ENCODE peak calls at places on chromosomes 4 and X, in ten cellular contexts. One of them, this sample, is unnamed.

GRCh38 chr4:171130126-171130801 is 682.9 kb upstream of the GALNTL6 start:
- DNase-seq in astrocyte of the spinal cord: no peak
- DNase-seq in cardiac muscle cell: no peak
- DNase-seq in AG04450: no peak
- DNase-seq in IMR-90: no peak
- DNase-seq in spleen: no peak
- DNase-seq in fibroblast of lung: no peak
- DNase-seq in suprapubic skin: no peak
- DNase-seq in nephron progenitor cell: no peak
- DNase-seq in esophagus muscularis mucosa: no peak
- DNase-seq in this sample: no peak

GRCh38 chr4:4603067-4603466 is 61.2 kb upstream of the STX18 start:
- DNase-seq in astrocyte of the spinal cord: no peak
- DNase-seq in IMR-90: no peak
- DNase-seq in esophagus muscularis mucosa: no peak
- DNase-seq in nephron progenitor cell: no peak
- DNase-seq in spleen: no peak
- DNase-seq in cardiac muscle cell: peak
- DNase-seq in AG04450: no peak
- DNase-seq in suprapubic skin: no peak
- DNase-seq in fibroblast of lung: no peak
- DNase-seq in this sample: no peak

GRCh38 chrX:72297953-72298730 is 7.6 kb downstream of the CITED1 start:
- DNase-seq in spleen: no peak
- DNase-seq in astrocyte of the spinal cord: no peak
- DNase-seq in fibroblast of lung: no peak
- DNase-seq in esophagus muscularis mucosa: no peak
- DNase-seq in suprapubic skin: no peak
- DNase-seq in AG04450: no peak
- DNase-seq in nephron progenitor cell: no peak
- DNase-seq in IMR-90: no peak
- DNase-seq in cardiac muscle cell: peak
- DNase-seq in this sample: no peak

GRCh38 chrX:7068939-7069367 is 78.6 kb upstream of the STS start:
- DNase-seq in nephron progenitor cell: no peak
- DNase-seq in suprapubic skin: no peak
- DNase-seq in IMR-90: no peak
- DNase-seq in esophagus muscularis mucosa: no peak
- DNase-seq in astrocyte of the spinal cord: no peak
- DNase-seq in AG04450: no peak
- DNase-seq in spleen: no peak
- DNase-seq in fibroblast of lung: no peak
- DNase-seq in cardiac muscle cell: peak
- DNase-seq in this sample: no peak

GRCh38 chr4:71382569-71383560 is 44.0 kb downstream of the SLC4A4 start:
- DNase-seq in AG04450: no peak
- DNase-seq in cardiac muscle cell: no peak
- DNase-seq in IMR-90: peak
- DNase-seq in nephron progenitor cell: no peak
- DNase-seq in esophagus muscularis mucosa: no peak
- DNase-seq in suprapubic skin: no peak
- DNase-seq in fibroblast of lung: no peak
- DNase-seq in astrocyte of the spinal cord: no peak
- DNase-seq in spleen: no peak
- DNase-seq in this sample: no peak

GRCh38 chr4:68651932-68652331 is 18.5 kb downstream of the UGT2B15 start:
- DNase-seq in AG04450: no peak
- DNase-seq in IMR-90: no peak
- DNase-seq in fibroblast of lung: no peak
- DNase-seq in esophagus muscularis mucosa: no peak
- DNase-seq in cardiac muscle cell: no peak
- DNase-seq in suprapubic skin: no peak
- DNase-seq in spleen: no peak
- DNase-seq in nephron progenitor cell: no peak
- DNase-seq in astrocyte of the spinal cord: no peak
- DNase-seq in this sample: no peak

GRCh38 chr4:177485528-177485927 is 43.3 kb upstream of the AGA start:
- DNase-seq in cardiac muscle cell: peak
- DNase-seq in suprapubic skin: no peak
- DNase-seq in spleen: no peak
- DNase-seq in IMR-90: peak
- DNase-seq in nephron progenitor cell: no peak
- DNase-seq in fibroblast of lung: peak
- DNase-seq in AG04450: peak
- DNase-seq in astrocyte of the spinal cord: peak
- DNase-seq in esophagus muscularis mucosa: no peak
- DNase-seq in this sample: no peak

GRCh38 chr4:31089815-31090214 is 369.6 kb downstream of the PCDH7 start:
- DNase-seq in astrocyte of the spinal cord: peak
- DNase-seq in nephron progenitor cell: no peak
- DNase-seq in fibroblast of lung: peak
- DNase-seq in cardiac muscle cell: peak
- DNase-seq in AG04450: no peak
- DNase-seq in IMR-90: peak
- DNase-seq in esophagus muscularis mucosa: no peak
- DNase-seq in spleen: no peak
- DNase-seq in suprapubic skin: no peak
- DNase-seq in this sample: peak

GRCh38 chr4:151219938-151220337 is 57.0 kb upstream of the PRSS48 start:
- DNase-seq in spleen: no peak
- DNase-seq in IMR-90: no peak
- DNase-seq in esophagus muscularis mucosa: no peak
- DNase-seq in suprapubic skin: no peak
- DNase-seq in fibroblast of lung: no peak
- DNase-seq in nephron progenitor cell: no peak
- DNase-seq in cardiac muscle cell: no peak
- DNase-seq in AG04450: no peak
- DNase-seq in astrocyte of the spinal cord: no peak
- DNase-seq in this sample: no peak

GRCh38 chrX:44343412-44343942 is at the start of gene EFHC2:
- DNase-seq in suprapubic skin: no peak
- DNase-seq in fibroblast of lung: peak
- DNase-seq in astrocyte of the spinal cord: no peak
- DNase-seq in esophagus muscularis mucosa: no peak
- DNase-seq in nephron progenitor cell: peak
- DNase-seq in AG04450: no peak
- DNase-seq in IMR-90: no peak
- DNase-seq in spleen: peak
- DNase-seq in cardiac muscle cell: peak
- DNase-seq in this sample: no peak

GRCh38 chr4:5133201-5133600 is 81.9 kb downstream of the STK32B start:
- DNase-seq in fibroblast of lung: no peak
- DNase-seq in astrocyte of the spinal cord: no peak
- DNase-seq in cardiac muscle cell: no peak
- DNase-seq in AG04450: no peak
- DNase-seq in spleen: no peak
- DNase-seq in esophagus muscularis mucosa: no peak
- DNase-seq in suprapubic skin: no peak
- DNase-seq in nephron progenitor cell: no peak
- DNase-seq in IMR-90: no peak
- DNase-seq in this sample: no peak

GRCh38 chr4:7435411-7436095 is 823 bp upstream of the PSAPL1 start:
- DNase-seq in nephron progenitor cell: no peak
- DNase-seq in astrocyte of the spinal cord: no peak
- DNase-seq in spleen: no peak
- DNase-seq in IMR-90: no peak
- DNase-seq in fibroblast of lung: no peak
- DNase-seq in suprapubic skin: no peak
- DNase-seq in esophagus muscularis mucosa: no peak
- DNase-seq in AG04450: no peak
- DNase-seq in cardiac muscle cell: peak
- DNase-seq in this sample: no peak

GRCh38 chr4:6617246-6617645 is 23.2 kb upstream of the MRFAP1 start:
- DNase-seq in IMR-90: no peak
- DNase-seq in spleen: peak
- DNase-seq in nephron progenitor cell: no peak
- DNase-seq in suprapubic skin: no peak
- DNase-seq in AG04450: no peak
- DNase-seq in esophagus muscularis mucosa: no peak
- DNase-seq in fibroblast of lung: no peak
- DNase-seq in astrocyte of the spinal cord: no peak
- DNase-seq in cardiac muscle cell: no peak
- DNase-seq in this sample: no peak

GRCh38 chr4:98664959-98665358 is 6.5 kb upstream of the TSPAN5 start:
- DNase-seq in esophagus muscularis mucosa: no peak
- DNase-seq in suprapubic skin: no peak
- DNase-seq in astrocyte of the spinal cord: no peak
- DNase-seq in IMR-90: no peak
- DNase-seq in nephron progenitor cell: no peak
- DNase-seq in fibroblast of lung: no peak
- DNase-seq in spleen: no peak
- DNase-seq in cardiac muscle cell: no peak
- DNase-seq in AG04450: no peak
- DNase-seq in this sample: no peak

GRCh38 chr4:53598901-53599300 is 7.6 kb upstream of the LNX1 start:
- DNase-seq in AG04450: no peak
- DNase-seq in suprapubic skin: no peak
- DNase-seq in fibroblast of lung: no peak
- DNase-seq in cardiac muscle cell: peak
- DNase-seq in astrocyte of the spinal cord: no peak
- DNase-seq in nephron progenitor cell: no peak
- DNase-seq in esophagus muscularis mucosa: peak
- DNase-seq in IMR-90: no peak
- DNase-seq in spleen: no peak
- DNase-seq in this sample: no peak

GRCh38 chrX:2516612-2517011 is 15.8 kb upstream of the DHRSX start:
- DNase-seq in suprapubic skin: no peak
- DNase-seq in esophagus muscularis mucosa: no peak
- DNase-seq in spleen: peak
- DNase-seq in IMR-90: no peak
- DNase-seq in nephron progenitor cell: no peak
- DNase-seq in astrocyte of the spinal cord: no peak
- DNase-seq in AG04450: no peak
- DNase-seq in fibroblast of lung: no peak
- DNase-seq in cardiac muscle cell: no peak
- DNase-seq in this sample: no peak

GRCh38 chr4:40506066-40506465 is 123.6 kb downstream of the RBM47 start:
- DNase-seq in AG04450: no peak
- DNase-seq in cardiac muscle cell: no peak
- DNase-seq in fibroblast of lung: no peak
- DNase-seq in IMR-90: no peak
- DNase-seq in astrocyte of the spinal cord: no peak
- DNase-seq in esophagus muscularis mucosa: no peak
- DNase-seq in nephron progenitor cell: no peak
- DNase-seq in spleen: no peak
- DNase-seq in suprapubic skin: no peak
- DNase-seq in this sample: no peak

GRCh38 chr4:30720656-30721352 is 635 bp downstream of the PCDH7 start:
- DNase-seq in AG04450: no peak
- DNase-seq in spleen: peak
- DNase-seq in IMR-90: peak
- DNase-seq in astrocyte of the spinal cord: peak
- DNase-seq in cardiac muscle cell: peak
- DNase-seq in fibroblast of lung: peak
- DNase-seq in esophagus muscularis mucosa: no peak
- DNase-seq in suprapubic skin: no peak
- DNase-seq in nephron progenitor cell: peak
- DNase-seq in this sample: peak

GRCh38 chr4:89549907-89550306 is 242.3 kb upstream of the GPRIN3 start:
- DNase-seq in fibroblast of lung: peak
- DNase-seq in suprapubic skin: no peak
- DNase-seq in IMR-90: peak
- DNase-seq in spleen: no peak
- DNase-seq in cardiac muscle cell: peak
- DNase-seq in esophagus muscularis mucosa: no peak
- DNase-seq in AG04450: peak
- DNase-seq in astrocyte of the spinal cord: no peak
- DNase-seq in nephron progenitor cell: no peak
- DNase-seq in this sample: no peak

GRCh38 chr4:7415927-7416686 is 18.6 kb downstream of the PSAPL1 start:
- DNase-seq in astrocyte of the spinal cord: no peak
- DNase-seq in spleen: peak
- DNase-seq in cardiac muscle cell: no peak
- DNase-seq in esophagus muscularis mucosa: no peak
- DNase-seq in nephron progenitor cell: no peak
- DNase-seq in fibroblast of lung: no peak
- DNase-seq in suprapubic skin: peak
- DNase-seq in IMR-90: no peak
- DNase-seq in AG04450: no peak
- DNase-seq in this sample: no peak

GRCh38 chrX:113195949-113196348 is 355.3 kb upstream of the AMOT start:
- DNase-seq in nephron progenitor cell: no peak
- DNase-seq in fibroblast of lung: no peak
- DNase-seq in spleen: no peak
- DNase-seq in cardiac muscle cell: no peak
- DNase-seq in astrocyte of the spinal cord: no peak
- DNase-seq in esophagus muscularis mucosa: no peak
- DNase-seq in suprapubic skin: no peak
- DNase-seq in IMR-90: no peak
- DNase-seq in AG04450: no peak
- DNase-seq in this sample: no peak

GRCh38 chr4:84971319-84971932 is 4.9 kb upstream of the WDFY3 start:
- DNase-seq in esophagus muscularis mucosa: no peak
- DNase-seq in AG04450: no peak
- DNase-seq in cardiac muscle cell: peak
- DNase-seq in spleen: no peak
- DNase-seq in suprapubic skin: no peak
- DNase-seq in fibroblast of lung: peak
- DNase-seq in IMR-90: peak
- DNase-seq in nephron progenitor cell: no peak
- DNase-seq in astrocyte of the spinal cord: peak
- DNase-seq in this sample: peak
- TF ChIP-seq CTCF in esophagus muscularis mucosa: peak
- TF ChIP-seq CTCF in AG04450: peak
- TF ChIP-seq CTCF in cardiac muscle cell: peak
- TF ChIP-seq CTCF in spleen: peak
- TF ChIP-seq CTCF in suprapubic skin: peak
- TF ChIP-seq CTCF in fibroblast of lung: peak
- TF ChIP-seq CTCF in IMR-90: peak
- TF ChIP-seq CTCF in nephron progenitor cell: peak
- TF ChIP-seq CTCF in astrocyte of the spinal cord: peak
- TF ChIP-seq CTCF in this sample: peak

GRCh38 chr4:16764622-16765021 is 133.8 kb downstream of the LDB2 start:
- DNase-seq in nephron progenitor cell: no peak
- DNase-seq in AG04450: no peak
- DNase-seq in cardiac muscle cell: peak
- DNase-seq in esophagus muscularis mucosa: no peak
- DNase-seq in IMR-90: peak
- DNase-seq in fibroblast of lung: no peak
- DNase-seq in spleen: no peak
- DNase-seq in suprapubic skin: no peak
- DNase-seq in astrocyte of the spinal cord: peak
- DNase-seq in this sample: no peak
- TF ChIP-seq CTCF in nephron progenitor cell: peak
- TF ChIP-seq CTCF in AG04450: peak
- TF ChIP-seq CTCF in cardiac muscle cell: peak
- TF ChIP-seq CTCF in esophagus muscularis mucosa: peak
- TF ChIP-seq CTCF in IMR-90: peak
- TF ChIP-seq CTCF in fibroblast of lung: peak
- TF ChIP-seq CTCF in spleen: no peak
- TF ChIP-seq CTCF in suprapubic skin: no peak
- TF ChIP-seq CTCF in astrocyte of the spinal cord: peak
- TF ChIP-seq CTCF in this sample: peak

GRCh38 chr4:165343353-165344191 is 16.1 kb downstream of the MSMO1 start:
- DNase-seq in IMR-90: no peak
- DNase-seq in fibroblast of lung: no peak
- DNase-seq in suprapubic skin: no peak
- DNase-seq in AG04450: no peak
- DNase-seq in nephron progenitor cell: no peak
- DNase-seq in spleen: no peak
- DNase-seq in esophagus muscularis mucosa: no peak
- DNase-seq in astrocyte of the spinal cord: peak
- DNase-seq in cardiac muscle cell: no peak
- DNase-seq in this sample: no peak
- TF ChIP-seq CTCF in IMR-90: peak
- TF ChIP-seq CTCF in fibroblast of lung: peak
- TF ChIP-seq CTCF in suprapubic skin: no peak
- TF ChIP-seq CTCF in AG04450: peak
- TF ChIP-seq CTCF in nephron progenitor cell: no peak
- TF ChIP-seq CTCF in spleen: no peak
- TF ChIP-seq CTCF in esophagus muscularis mucosa: no peak
- TF ChIP-seq CTCF in astrocyte of the spinal cord: peak
- TF ChIP-seq CTCF in cardiac muscle cell: no peak
- TF ChIP-seq CTCF in this sample: peak

GRCh38 chr4:166913926-166914325 is 320.4 kb downstream of the SPOCK3 start:
- DNase-seq in spleen: no peak
- DNase-seq in cardiac muscle cell: no peak
- DNase-seq in fibroblast of lung: no peak
- DNase-seq in esophagus muscularis mucosa: no peak
- DNase-seq in IMR-90: no peak
- DNase-seq in suprapubic skin: no peak
- DNase-seq in AG04450: no peak
- DNase-seq in astrocyte of the spinal cord: no peak
- DNase-seq in nephron progenitor cell: no peak
- DNase-seq in this sample: no peak
- TF ChIP-seq CTCF in spleen: no peak
- TF ChIP-seq CTCF in cardiac muscle cell: no peak
- TF ChIP-seq CTCF in fibroblast of lung: no peak
- TF ChIP-seq CTCF in esophagus muscularis mucosa: no peak
- TF ChIP-seq CTCF in IMR-90: no peak
- TF ChIP-seq CTCF in suprapubic skin: no peak
- TF ChIP-seq CTCF in AG04450: no peak
- TF ChIP-seq CTCF in astrocyte of the spinal cord: no peak
- TF ChIP-seq CTCF in nephron progenitor cell: no peak
- TF ChIP-seq CTCF in this sample: no peak

This sample was measured in RWPE1.